ENCODE peak calls at places on chromosomes 16 and 17, in seven cellular contexts. J is nephron progenitor cell, D is NCI-H1436, R is HFFc6, O is H54, E is GM13977, Z is cardiac septum. P is an unnamed sample.

GRCh38 chr16:23324727-23325126 is 22.6 kb downstream of the SCNN1B start:
- DNase-seq in E (no peak), R (no peak), D (peak; percentile 59), O (no peak), Z (no peak), J (no peak), P (no peak)

GRCh38 chr17:44795928-44796327 is 34.2 kb downstream of the GJC1 start:
- DNase-seq in J (no peak), O (no peak), D (no peak), E (no peak), R (no peak), Z (peak; percentile 66), P (no peak)

GRCh38 chr16:75860654-75861053 is 134.4 kb upstream of the CPHXL start:
- DNase-seq in Z (no peak), D (no peak), O (no peak), J (peak; percentile 27), R (no peak), E (no peak), P (no peak)

GRCh38 chr16:66786551-66786950 is 14.8 kb downstream of the TERB1 start:
- DNase-seq in O (no peak), J (no peak), Z (no peak), R (no peak), D (no peak), E (no peak), P (no peak)

GRCh38 chr17:57071991-57072944 is 12.8 kb upstream of the AKAP1 start:
- DNase-seq in J (no peak), O (no peak), R (no peak), Z (no peak), D (no peak), E (no peak), P (no peak)

GRCh38 chr17:41687828-41688640 is 651 bp upstream of the EIF1 start:
- DNase-seq in E (no peak), Z (no peak), R (no peak), O (no peak), D (peak; percentile 79), J (no peak), P (no peak)

GRCh38 chr17:43916385-43916784 is 9.0 kb upstream of the MPP2 start:
- DNase-seq in J (no peak), Z (no peak), O (no peak), D (no peak), R (no peak), E (no peak), P (no peak)

GRCh38 chr17:57782051-57782490 is 37.0 kb upstream of the CCDC182 start:
- DNase-seq in Z (no peak), R (no peak), O (no peak), J (no peak), D (no peak), E (no peak), P (no peak)

GRCh38 chr17:1627219-1627986 is 1.2 kb downstream of the SLC43A2 start:
- DNase-seq in Z (no peak), D (no peak), J (peak; percentile 49), R (no peak), E (peak; percentile 60), O (no peak), P (no peak)

GRCh38 chr16:25143898-25144297 is 32.4 kb downstream of the LCMT1 start:
- DNase-seq in E (no peak), Z (no peak), J (no peak), O (no peak), R (no peak), D (no peak), P (no peak)

GRCh38 chr16:11104168-11105037 is 151.6 kb downstream of the SOCS1 start:
- DNase-seq in O (no peak), D (no peak), Z (no peak), E (no peak), R (no peak), J (no peak), P (no peak)

GRCh38 chr17:35627417-35627816 is 40.3 kb downstream of the AP2B1 start:
- DNase-seq in Z (no peak), R (no peak), E (no peak), D (no peak), O (no peak), J (no peak), P (no peak)

GRCh38 chr16:1746693-1747195 is 24.6 kb downstream of the NME3 start:
- DNase-seq in D (no peak), J (no peak), R (no peak), O (peak; percentile 56), E (no peak), Z (no peak), P (no peak)

GRCh38 chr17:67867591-67867990 is 42.3 kb downstream of the BPTF start:
- DNase-seq in E (no peak), J (no peak), Z (no peak), O (no peak), D (no peak), R (no peak), P (no peak)

GRCh38 chr17:58325976-58326468 is 2.6 kb downstream of the TSPOAP1 start:
- DNase-seq in D (no peak), R (no peak), Z (no peak), J (no peak), O (peak; percentile 78), E (no peak), P (no peak)

GRCh38 chr17:48307814-48308411 is 122.1 kb downstream of the SKAP1 start:
- DNase-seq in Z (no peak), O (peak; percentile 32), D (peak; percentile 45), R (peak; percentile 49), E (peak; percentile 43), J (peak; percentile 61), P (peak; percentile 16)

GRCh38 chr17:27241346-27241946 is 52.5 kb upstream of the WSB1 start:
- DNase-seq in J (no peak), O (peak; percentile 30), E (peak; percentile 48), R (peak; percentile 15), D (no peak), Z (no peak), P (no peak)

GRCh38 chr16:58027341-58028167 is 2.0 kb downstream of the MMP15 start:
- DNase-seq in R (no peak), D (no peak), E (no peak), O (no peak), J (peak; percentile 47), Z (no peak), P (no peak)

GRCh38 chr17:44794699-44795413 is 35.2 kb downstream of the GJC1 start:
- DNase-seq in R (peak; percentile 94), O (peak; percentile 87), D (no peak), Z (peak; percentile 78), E (no peak), J (no peak), P (peak; percentile 80)

GRCh38 chr16:29899516-29900101 is at the start of gene SEZ6L2:
- DNase-seq in D (peak; percentile 95), Z (peak; percentile 88), E (peak; percentile 43), R (peak; percentile 28), J (peak; percentile 98), O (peak; percentile 92), P (peak; percentile 75)

GRCh38 chr16:56295059-56295673 is 103.9 kb downstream of the GNAO1 start:
- DNase-seq in O (no peak), E (no peak), D (no peak), Z (no peak), R (no peak), J (no peak), P (no peak)

GRCh38 chr16:10738231-10739077 is 5.2 kb upstream of the NUBP1 start:
- DNase-seq in J (no peak), R (peak; percentile 75), E (peak; percentile 69), Z (peak; percentile 90), O (peak; percentile 48), D (no peak), P (peak; percentile 46)

GRCh38 chr16:1777375-1778199 is 4.7 kb upstream of the MRPS34 start:
- DNase-seq in J (no peak), D (no peak), Z (no peak), E (no peak), O (no peak), R (no peak), P (no peak)

GRCh38 chr16:73265124-73265838 is 217.4 kb upstream of the ZFHX3 start:
- DNase-seq in J (no peak), E (no peak), Z (no peak), R (no peak), D (no peak), O (no peak), P (no peak)

GRCh38 chr17:48579738-48580543 is 1.8 kb upstream of the HOXB4 start:
- DNase-seq in Z (no peak), J (peak; percentile 69), D (no peak), E (no peak), O (no peak), R (no peak), P (no peak)

GRCh38 chr17:5638596-5638995 is 54.3 kb upstream of the NLRP1 start:
- DNase-seq in J (no peak), D (no peak), R (no peak), E (no peak), Z (no peak), O (no peak), P (no peak)

GRCh38 chr17:7687072-7687907 is at the start of gene TP53:
- DNase-seq in O (no peak), Z (peak; percentile 94), J (peak; percentile 78), R (peak; percentile 88), E (peak; percentile 82), D (peak; percentile 93), P (peak; percentile 89)

GRCh38 chr16:88810166-88810867 is 1.4 kb downstream of the APRT start:
- DNase-seq in E (no peak), Z (no peak), R (no peak), O (no peak), D (no peak), J (no peak), P (no peak)